ENCODE peak calls at places on chromosomes 3 and 15, in eight cellular contexts. C is endothelial cell of umbilical vein, X is upper lobe of left lung, W is HCT116, T is HepG2, L is transverse colon, Q is Panc1, P is GM23338. S is an unnamed sample. For H3K36me3, the result is how much of the 10 kb centered on the place peaks cover.

GRCh38 chr3:52277071-52277964 is 1.1 kb downstream of the WDR82 start:
- DNase-seq in Q (no peak), X (peak), T (peak), P (peak), C (peak), W (no peak), L (peak), S (peak)

GRCh38 chr3:123148772-123149171 is 53.0 kb upstream of the SEC22A start:
- DNase-seq in P (no peak), Q (no peak), L (no peak), X (peak), T (no peak), W (no peak), C (no peak), S (no peak)

GRCh38 chr3:10702961-10703740 is 112.9 kb upstream of the SLC6A11 start:
- DNase-seq in C (peak), W (peak), T (no peak), X (no peak), L (no peak), Q (no peak), P (peak), S (no peak)

GRCh38 chr3:161890147-161890625 is 393.6 kb downstream of the OTOL1 start:
- DNase-seq in Q (no peak), L (peak), T (no peak), W (peak), P (no peak), C (peak), X (peak), S (no peak)

GRCh38 chr3:107271787-107272387 is 105.4 kb upstream of the CCDC54 start:
- DNase-seq in T (peak), C (peak), P (peak), Q (peak), W (peak), L (no peak), X (no peak), S (no peak)

GRCh38 chr15:60000824-60001641 is 3.1 kb upstream of the FOXB1 start:
- DNase-seq in X (no peak), Q (no peak), P (peak), T (no peak), W (no peak), L (no peak), C (no peak), S (no peak)

GRCh38 chr15:73930790-73931281 is 4.6 kb downstream of the LOXL1 start:
- DNase-seq in Q (no peak), W (no peak), X (no peak), L (no peak), P (no peak), C (no peak), T (no peak), S (no peak)

GRCh38 chr15:73286356-73286755 is 82.4 kb downstream of the HCN4 start:
- DNase-seq in W (no peak), C (no peak), T (no peak), Q (no peak), P (no peak), X (no peak), L (no peak), S (no peak)

GRCh38 chr3:52221563-52222318 is 3.7 kb downstream of the TLR9 start:
- DNase-seq in Q (no peak), T (no peak), W (no peak), L (no peak), P (no peak), C (no peak), X (peak), S (no peak)

DNA sequence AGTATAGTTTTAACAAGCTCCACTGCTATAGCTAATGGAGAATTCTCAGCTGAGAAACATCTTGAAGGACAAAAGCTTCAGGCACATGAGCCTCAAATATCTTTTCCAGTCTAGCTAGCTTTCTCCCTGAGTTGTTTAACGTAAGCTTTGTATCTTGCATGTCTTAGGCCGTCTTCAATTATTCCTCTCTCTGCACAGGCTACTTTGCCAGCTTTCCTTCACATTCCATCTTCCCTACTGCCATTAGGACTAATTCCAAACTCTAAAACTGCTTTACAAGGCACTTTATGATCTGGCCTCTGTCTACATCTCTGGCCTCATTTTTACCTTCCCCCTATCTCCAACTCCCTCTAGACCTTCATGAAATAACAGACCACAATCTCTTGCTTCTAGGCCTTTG is 171.4 kb downstream of the GREM1 start:
- DNase-seq in L (no peak), T (no peak), C (no peak), X (no peak), P (no peak), W (no peak), Q (no peak), S (no peak)
- TF ChIP-seq POLR2AphosphoS5 in L (no peak), T (no peak), C (no peak), X (no peak), P (no peak), W (no peak), Q (no peak), S (peak)

DNA sequence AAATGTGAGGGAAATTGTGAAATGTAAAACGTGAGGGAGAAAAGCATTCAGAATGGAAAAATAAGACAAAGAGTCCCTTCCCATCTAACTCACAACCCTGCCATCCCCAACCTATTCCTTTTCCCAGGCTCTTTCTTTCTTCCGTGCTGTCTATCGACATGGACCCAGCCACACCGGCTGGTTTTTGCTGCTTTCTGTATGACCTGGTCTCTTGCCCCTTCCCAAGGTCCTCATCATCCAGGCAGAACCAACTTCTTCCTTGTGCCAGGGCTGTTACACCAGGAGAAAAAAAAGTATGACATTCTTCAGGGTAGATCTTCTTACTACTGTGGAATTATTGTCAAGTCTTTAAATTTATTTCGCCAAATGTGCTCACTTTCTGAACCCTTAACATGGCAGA is 6.8 kb downstream of the CAPN3 start:
- DNase-seq in T (no peak), X (no peak), P (no peak), C (no peak), W (no peak), L (no peak), Q (no peak), S (no peak)
- H3K4me3 ChIP-seq in T (no peak), X (no peak), P (no peak), C (no peak), W (no peak), L (no peak), Q (no peak), S (no peak)

GRCh38 chr15:84783493-84784251 is 33.5 kb upstream of the ALPK3 start:
- DNase-seq in L (no peak), X (no peak), P (peak), Q (no peak), W (no peak), T (no peak), C (no peak), S (no peak)

GRCh38 chr15:84782346-84782745 is 34.0 kb downstream of the ZNF592 start:
- DNase-seq in T (no peak), Q (no peak), P (no peak), W (no peak), X (no peak), L (no peak), C (no peak), S (no peak)

GRCh38 chr15:84781505-84781904 is 33.1 kb downstream of the ZNF592 start:
- DNase-seq in W (no peak), X (no peak), P (no peak), T (no peak), Q (no peak), C (no peak), L (no peak), S (no peak)

GRCh38 chr15:84785053-84785452 is 32.1 kb upstream of the ALPK3 start:
- DNase-seq in C (no peak), W (no peak), T (no peak), Q (no peak), X (no peak), P (no peak), L (no peak), S (no peak)

DNA sequence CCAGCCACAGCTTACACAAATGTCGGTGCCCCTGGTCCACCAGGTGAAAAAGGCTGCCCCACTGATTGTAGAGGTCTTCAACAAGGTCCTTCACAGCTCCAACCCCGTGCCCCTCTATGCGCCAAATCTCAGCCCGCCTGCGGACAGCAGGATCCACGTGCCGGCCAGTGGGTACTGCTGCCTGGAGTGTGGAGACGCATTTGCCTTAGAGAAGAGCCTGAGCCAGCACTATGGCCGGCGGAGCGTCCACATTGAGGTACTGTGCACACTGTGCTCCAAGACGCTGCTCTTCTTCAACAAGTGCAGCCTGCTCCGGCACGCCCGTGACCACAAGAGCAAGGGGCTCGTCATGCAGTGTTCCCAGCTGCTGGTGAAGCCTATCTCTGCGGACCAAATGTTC is 32.9 kb upstream of the ALPK3 start:
- DNase-seq in C (no peak), T (no peak), P (no peak), X (no peak), L (no peak), W (no peak), Q (no peak), S (no peak)
- H3K36me3 ChIP-seq in C (under half), T (under half), P (under half), X (under half), L (under half), W (under half), Q (under half), S (under half)

DNA sequence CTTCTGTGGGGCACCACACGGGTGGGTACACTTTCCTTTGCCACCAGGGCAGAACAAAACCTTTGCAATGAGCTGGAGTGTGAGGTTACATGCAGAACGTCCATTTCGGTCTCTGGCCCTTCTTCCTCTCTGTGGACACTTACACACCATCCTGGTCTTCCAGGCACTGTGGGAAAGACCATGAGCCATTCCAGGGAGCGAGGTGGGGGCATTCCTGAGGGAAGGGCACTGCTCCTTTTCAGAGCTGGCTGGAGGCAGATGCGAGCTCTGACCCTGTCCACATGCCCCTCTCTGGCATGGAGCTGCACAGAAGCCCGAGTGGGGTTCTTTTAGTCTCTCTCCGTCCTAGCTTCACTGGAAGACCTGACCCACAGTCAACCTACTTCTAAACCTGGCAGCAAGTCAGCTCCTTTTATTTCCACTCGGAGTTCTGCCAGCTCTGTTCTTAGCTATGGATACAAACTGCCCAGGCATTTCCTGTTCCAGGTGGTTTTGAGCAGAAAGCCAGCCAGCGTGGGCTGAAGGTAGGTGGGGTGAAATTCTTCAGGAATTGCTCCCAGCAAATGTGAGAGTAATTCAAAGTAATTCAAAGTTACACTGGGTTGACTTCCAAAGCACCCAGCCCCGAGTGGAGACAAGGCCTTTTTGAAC is 281.4 kb downstream of the ADAMTS17 start:
- DNase-seq in T (no peak), W (no peak), X (no peak), P (no peak), L (peak), C (peak), Q (no peak), S (no peak)
- TF ChIP-seq POLR2AphosphoS5 in T (no peak), W (no peak), X (no peak), P (no peak), L (no peak), C (no peak), Q (no peak), S (no peak)

GRCh38 chr15:63392355-63393009 is 10.8 kb upstream of the CA12 start:
- DNase-seq in W (no peak), X (no peak), T (no peak), C (no peak), Q (no peak), P (no peak), L (no peak), S (no peak)
- H3K4me3 ChIP-seq in W (no peak), X (no peak), T (no peak), C (no peak), Q (no peak), P (no peak), L (no peak), S (no peak)

GRCh38 chr15:65902373-65902772 is 33.1 kb downstream of the RAB11A start:
- DNase-seq in T (peak), C (peak), Q (no peak), W (peak), P (peak), L (peak), X (peak), S (peak)

GRCh38 chr15:65903296-65904073 is 34.2 kb downstream of the RAB11A start:
- DNase-seq in T (peak), L (no peak), P (no peak), C (no peak), X (no peak), Q (no peak), W (no peak), S (no peak)

GRCh38 chr15:65901836-65902235 is 32.5 kb downstream of the RAB11A start:
- DNase-seq in L (no peak), T (no peak), P (no peak), C (no peak), X (no peak), W (no peak), Q (no peak), S (no peak)

GRCh38 chr15:65901336-65901735 is 32.0 kb downstream of the RAB11A start:
- DNase-seq in W (no peak), L (no peak), C (no peak), T (no peak), P (no peak), X (no peak), Q (no peak), S (no peak)

GRCh38 chr15:65900488-65900887 is 31.2 kb downstream of the RAB11A start:
- DNase-seq in T (no peak), P (no peak), L (no peak), X (no peak), W (no peak), Q (no peak), C (no peak), S (no peak)
- H3K36me3 ChIP-seq in T (under half), P (under half), L (under half), X (under half), W (under half), Q (under half), C (under half), S (under half)

GRCh38 chr3:150913174-150913922 is 8.1 kb upstream of the MINDY4B start:
- DNase-seq in C (no peak), Q (no peak), W (no peak), P (no peak), X (no peak), L (no peak), T (no peak), S (no peak)

GRCh38 chr3:150911780-150912179 is 6.5 kb upstream of the MINDY4B start:
- DNase-seq in X (no peak), L (no peak), Q (no peak), W (no peak), T (no peak), C (no peak), P (no peak), S (no peak)

GRCh38 chr3:150917941-150918340 is 12.7 kb upstream of the MINDY4B start:
- DNase-seq in C (no peak), Q (no peak), W (no peak), P (no peak), T (no peak), X (no peak), L (no peak), S (no peak)

GRCh38 chr3:150912501-150912900 is 7.3 kb upstream of the MINDY4B start:
- DNase-seq in Q (no peak), L (no peak), W (no peak), P (no peak), T (no peak), X (no peak), C (no peak), S (no peak)
- TF ChIP-seq POLR2AphosphoS5 in Q (no peak), L (no peak), W (no peak), P (no peak), T (no peak), X (no peak), C (no peak), S (no peak)